ENCODE peak calls at places on chromosome 2, in five cellular contexts. V, L, N, F and K are unnamed samples.

GRCh38 chr2:136362676-136363390 is 244.9 kb upstream of the CXCR4 start:
- DNase-seq in N (peak), F (no peak), V (no peak), L (no peak), K (no peak)

GRCh38 chr2:128408349-128409305 is 90.0 kb upstream of the HS6ST1 start:
- DNase-seq in N (no peak), F (peak), L (peak), V (peak), K (peak)

GRCh38 chr2:31075936-31076590 is 62.2 kb downstream of the GALNT14 start:
- DNase-seq in L (no peak), N (no peak), V (no peak), F (no peak), K (peak)

GRCh38 chr2:224584768-224585204 is 377 bp downstream of the CUL3 start:
- DNase-seq in F (no peak), N (no peak), V (no peak), L (peak), K (peak)

GRCh38 chr2:170206805-170207407 is 29.0 kb downstream of the MYO3B start:
- DNase-seq in N (no peak), L (no peak), F (no peak), V (no peak), K (no peak)

GRCh38 chr2:119476301-119477117 is 44.9 kb downstream of the TMEM37 start:
- DNase-seq in V (peak), N (peak), L (no peak), F (peak), K (peak)

GRCh38 chr2:197885587-197885986 is 81.2 kb downstream of the PLCL1 start:
- DNase-seq in V (no peak), F (no peak), N (no peak), L (no peak), K (no peak)

GRCh38 chr2:217307023-217307422 is 447.2 kb upstream of the TNP1 start:
- DNase-seq in V (no peak), F (no peak), L (no peak), N (no peak), K (no peak)

GRCh38 chr2:44544991-44545390 is 183.2 kb downstream of the CAMKMT start:
- DNase-seq in V (no peak), N (no peak), F (no peak), L (no peak), K (peak)